ENCODE peak calls at places on chromosomes 7 and 10, in eight cellular contexts. G is psoas muscle; Q is A549; Z is fibroblast of lung; T is OCI-LY7; W is CD4-positive, alpha-beta T cell; P is hepatocyte; H is left ventricle myocardium inferior. E is an unnamed sample. For H3K9me3, the result is how much of the 10 kb centered on the place peaks cover.

GRCh38 chr10:71848325-71849277 is 2.5 kb downstream of the PSAP start:
- DNase-seq in W (no peak), Z (peak), G (no peak), T (no peak), H (no peak), P (no peak), Q (no peak), E (no peak)

GRCh38 chr7:141147482-141147881 is 73.6 kb downstream of the TMEM178B start:
- DNase-seq in T (no peak), W (no peak), G (no peak), Z (no peak), H (no peak), P (no peak), Q (no peak), E (no peak)

GRCh38 chr10:77301305-77301730 is 336.3 kb downstream of the KCNMA1 start:
- DNase-seq in Q (no peak), W (no peak), Z (peak), T (no peak), H (no peak), G (no peak), P (no peak), E (no peak)

GRCh38 chr7:24199978-24200377 is 84.0 kb upstream of the NPY start:
- DNase-seq in W (no peak), Z (peak), P (peak), H (no peak), G (no peak), Q (no peak), T (no peak), E (no peak)

GRCh38 chr10:5466451-5466996 is 32.8 kb downstream of the CALML5 start:
- DNase-seq in P (peak), Q (no peak), G (no peak), H (no peak), T (no peak), Z (peak), W (no peak), E (peak)

GRCh38 chr10:24349379-24350110 is 140.6 kb downstream of the KIAA1217 start:
- DNase-seq in H (no peak), P (no peak), G (no peak), T (no peak), W (no peak), Q (no peak), Z (peak), E (no peak)

GRCh38 chr7:126667742-126668366 is 584.9 kb downstream of the GRM8 start:
- DNase-seq in G (no peak), T (no peak), P (no peak), Q (peak), Z (no peak), H (no peak), W (no peak), E (no peak)

GRCh38 chr7:106659963-106660861 is 746 bp downstream of the CCDC71L start:
- DNase-seq in W (peak), P (peak), G (peak), H (peak), Q (peak), T (peak), Z (peak), E (peak)

GRCh38 chr7:85773116-85773783 is 586.4 kb upstream of the SEMA3D start:
- DNase-seq in G (no peak), W (no peak), H (no peak), Q (no peak), P (no peak), T (no peak), Z (peak), E (no peak)

GRCh38 chr10:80924063-80924952 is 386.6 kb downstream of the SH2D4B start:
- DNase-seq in H (no peak), T (peak), P (peak), W (no peak), Z (peak), G (no peak), Q (peak), E (no peak)
- TF ChIP-seq CTCF in H (peak), T (peak), P (peak), W (peak), Z (peak), G (peak), Q (peak), E (peak)

GRCh38 chr10:128850647-128851046 is 616.4 kb upstream of the MGMT start:
- DNase-seq in P (no peak), Q (no peak), T (no peak), H (no peak), G (no peak), W (no peak), Z (no peak), E (no peak)
- H3K9me3 ChIP-seq in P (under half), Q (under half), T (under half), H (under half), G (under half), W (under half), Z (under half), E (under half)

DNA sequence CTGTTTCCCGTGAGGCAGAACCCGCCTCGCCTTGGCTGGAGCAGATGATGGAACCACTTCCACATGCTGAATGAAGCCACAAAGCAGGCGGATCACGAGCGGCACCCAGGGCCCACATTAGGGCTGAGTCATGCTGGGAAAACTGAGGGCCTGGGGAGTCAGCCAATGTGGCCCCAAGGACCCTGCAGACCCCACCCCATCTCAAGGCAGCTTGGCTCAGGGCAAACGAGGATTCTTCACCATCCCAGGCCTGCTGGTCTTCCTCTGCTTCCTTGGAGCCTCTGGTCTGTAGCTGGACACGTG is 488.0 kb downstream of the DNAJB6 start:
- DNase-seq in Z (no peak), Q (no peak), H (no peak), G (no peak), T (no peak), P (no peak), W (no peak), E (no peak)
- TF ChIP-seq CTCF in Z (no peak), Q (no peak), H (no peak), G (no peak), T (no peak), P (no peak), W (no peak), E (no peak)

GRCh38 chr10:20817646-20818045 is 79.5 kb downstream of the NEBL start:
- DNase-seq in H (no peak), W (no peak), T (no peak), Q (no peak), Z (no peak), G (no peak), P (no peak), E (no peak)
- H3K9me3 ChIP-seq in H (under half), W (under half), T (under half), Q (under half), Z (under half), G (under half), P (under half), E (under half)

GRCh38 chr7:33849004-33849403 is 56.3 kb upstream of the BMPER start:
- DNase-seq in Z (peak), G (no peak), H (no peak), W (no peak), T (no peak), P (no peak), Q (no peak), E (no peak)
- TF ChIP-seq CTCF in Z (no peak), G (no peak), H (no peak), W (no peak), T (no peak), P (no peak), Q (no peak), E (no peak)

GRCh38 chr7:64533756-64534155 is 29.1 kb downstream of the ZNF680 start:
- DNase-seq in W (no peak), G (no peak), P (no peak), Q (no peak), Z (no peak), T (no peak), H (no peak), E (no peak)

DNA sequence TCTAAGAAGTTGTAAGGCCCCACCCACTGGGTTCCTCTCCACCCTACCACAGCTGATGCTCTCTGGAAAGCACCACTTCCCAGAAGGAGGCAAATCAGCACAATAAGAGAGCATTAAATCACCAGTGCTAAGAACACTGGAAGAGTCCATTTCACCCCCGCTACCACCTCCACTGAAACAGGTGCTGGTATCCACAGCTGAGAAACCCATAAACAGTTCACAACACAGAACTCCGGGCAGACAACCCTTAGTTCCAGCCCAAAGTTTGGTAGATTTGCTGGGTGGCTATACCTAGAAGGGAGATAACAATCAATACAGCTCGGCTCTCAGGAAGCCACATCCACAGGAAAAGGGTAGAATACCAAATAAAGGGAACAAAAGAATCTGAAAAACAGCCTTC is 34.1 kb downstream of the ZNF680 start:
- DNase-seq in H (no peak), T (no peak), Q (no peak), W (no peak), P (no peak), Z (no peak), G (no peak), E (no peak)
- H3K9me3 ChIP-seq in H (half or more), T (half or more), Q (half or more), W (half or more), P (under half), Z (under half), G (half or more), E (under half)

E was measured in left lung.